ENCODE peak calls at places on chromosomes 5 and 9, in nine cellular contexts. One of them, this sample, is unnamed.

GRCh38 chr9:8268881-8269280 is 469.3 kb upstream of the DMAC1 start:
- DNase-seq in tibial nerve: no peak
- DNase-seq in spleen: no peak
- DNase-seq in HepG2: no peak
- DNase-seq in HCT116: no peak
- DNase-seq in ovary: no peak
- DNase-seq in A549: no peak
- DNase-seq in IMR-90: no peak
- DNase-seq in body of pancreas: peak
- DNase-seq in this sample: no peak

GRCh38 chr9:811101-811531 is 30.4 kb upstream of the DMRT1 start:
- DNase-seq in spleen: no peak
- DNase-seq in ovary: no peak
- DNase-seq in HCT116: no peak
- DNase-seq in IMR-90: peak
- DNase-seq in HepG2: no peak
- DNase-seq in body of pancreas: no peak
- DNase-seq in A549: peak
- DNase-seq in tibial nerve: no peak
- DNase-seq in this sample: no peak

GRCh38 chr5:100772011-100772410 is 131.1 kb downstream of the ST8SIA4 start:
- DNase-seq in spleen: no peak
- DNase-seq in HepG2: no peak
- DNase-seq in ovary: no peak
- DNase-seq in tibial nerve: no peak
- DNase-seq in HCT116: no peak
- DNase-seq in IMR-90: no peak
- DNase-seq in body of pancreas: no peak
- DNase-seq in A549: no peak
- DNase-seq in this sample: no peak

GRCh38 chr5:150368526-150368925 is 11.0 kb downstream of the TCOF1 start:
- DNase-seq in HCT116: no peak
- DNase-seq in body of pancreas: no peak
- DNase-seq in A549: no peak
- DNase-seq in HepG2: no peak
- DNase-seq in ovary: no peak
- DNase-seq in tibial nerve: no peak
- DNase-seq in spleen: no peak
- DNase-seq in IMR-90: no peak
- DNase-seq in this sample: no peak

GRCh38 chr5:150017606-150018005 is 17.1 kb downstream of the HMGXB3 start:
- DNase-seq in HCT116: no peak
- DNase-seq in body of pancreas: no peak
- DNase-seq in ovary: no peak
- DNase-seq in IMR-90: peak
- DNase-seq in A549: no peak
- DNase-seq in spleen: no peak
- DNase-seq in tibial nerve: no peak
- DNase-seq in HepG2: no peak
- DNase-seq in this sample: no peak

GRCh38 chr5:16773990-16774389 is 157.2 kb upstream of the RETREG1 start:
- DNase-seq in A549: no peak
- DNase-seq in ovary: no peak
- DNase-seq in IMR-90: peak
- DNase-seq in body of pancreas: peak
- DNase-seq in HepG2: no peak
- DNase-seq in HCT116: no peak
- DNase-seq in spleen: no peak
- DNase-seq in tibial nerve: no peak
- DNase-seq in this sample: no peak

GRCh38 chr5:11857391-11857790 is 46.9 kb downstream of the CTNND2 start:
- DNase-seq in HepG2: no peak
- DNase-seq in tibial nerve: no peak
- DNase-seq in spleen: no peak
- DNase-seq in ovary: no peak
- DNase-seq in HCT116: no peak
- DNase-seq in IMR-90: no peak
- DNase-seq in A549: no peak
- DNase-seq in body of pancreas: no peak
- DNase-seq in this sample: no peak

GRCh38 chr5:131109540-131110255 is 55.4 kb downstream of the HINT1 start:
- DNase-seq in ovary: no peak
- DNase-seq in spleen: no peak
- DNase-seq in tibial nerve: peak
- DNase-seq in IMR-90: peak
- DNase-seq in HepG2: peak
- DNase-seq in HCT116: peak
- DNase-seq in body of pancreas: peak
- DNase-seq in A549: peak
- DNase-seq in this sample: peak

GRCh38 chr5:81422671-81423070 is 28.7 kb upstream of the ACOT12 start:
- DNase-seq in HepG2: peak
- DNase-seq in ovary: no peak
- DNase-seq in A549: peak
- DNase-seq in tibial nerve: no peak
- DNase-seq in body of pancreas: no peak
- DNase-seq in spleen: no peak
- DNase-seq in IMR-90: peak
- DNase-seq in HCT116: no peak
- DNase-seq in this sample: no peak

GRCh38 chr5:109426075-109426474 is 16.3 kb upstream of the PJA2 start:
- DNase-seq in IMR-90: no peak
- DNase-seq in ovary: no peak
- DNase-seq in A549: no peak
- DNase-seq in spleen: no peak
- DNase-seq in HCT116: no peak
- DNase-seq in tibial nerve: no peak
- DNase-seq in body of pancreas: no peak
- DNase-seq in HepG2: no peak
- DNase-seq in this sample: no peak

GRCh38 chr9:104961238-104961637 is 33.3 kb upstream of the ABCA1 start:
- DNase-seq in ovary: no peak
- DNase-seq in IMR-90: peak
- DNase-seq in A549: peak
- DNase-seq in HepG2: peak
- DNase-seq in HCT116: no peak
- DNase-seq in body of pancreas: peak
- DNase-seq in tibial nerve: no peak
- DNase-seq in spleen: no peak
- DNase-seq in this sample: peak

GRCh38 chr5:107381189-107381856 is 289.4 kb downstream of the EFNA5 start:
- DNase-seq in HCT116: peak
- DNase-seq in A549: peak
- DNase-seq in spleen: no peak
- DNase-seq in ovary: no peak
- DNase-seq in HepG2: peak
- DNase-seq in tibial nerve: no peak
- DNase-seq in IMR-90: peak
- DNase-seq in body of pancreas: no peak
- DNase-seq in this sample: peak

GRCh38 chr9:84371737-84372136 is 31.2 kb upstream of the SLC28A3 start:
- DNase-seq in HepG2: peak
- DNase-seq in ovary: peak
- DNase-seq in HCT116: no peak
- DNase-seq in IMR-90: peak
- DNase-seq in A549: no peak
- DNase-seq in tibial nerve: peak
- DNase-seq in body of pancreas: peak
- DNase-seq in spleen: no peak
- DNase-seq in this sample: peak
- TF ChIP-seq POLR2A in HepG2: no peak
- TF ChIP-seq POLR2A in ovary: no peak
- TF ChIP-seq POLR2A in HCT116: no peak
- TF ChIP-seq POLR2A in IMR-90: no peak
- TF ChIP-seq POLR2A in A549: no peak
- TF ChIP-seq POLR2A in tibial nerve: no peak
- TF ChIP-seq POLR2A in body of pancreas: no peak
- TF ChIP-seq POLR2A in spleen: no peak
- TF ChIP-seq POLR2A in this sample: no peak

GRCh38 chr5:52800394-52801213 is 12.9 kb downstream of the ITGA1 start:
- DNase-seq in IMR-90: peak
- DNase-seq in body of pancreas: peak
- DNase-seq in ovary: peak
- DNase-seq in tibial nerve: peak
- DNase-seq in HCT116: no peak
- DNase-seq in HepG2: peak
- DNase-seq in A549: peak
- DNase-seq in spleen: peak
- DNase-seq in this sample: peak
- TF ChIP-seq POLR2A in IMR-90: no peak
- TF ChIP-seq POLR2A in body of pancreas: no peak
- TF ChIP-seq POLR2A in ovary: no peak
- TF ChIP-seq POLR2A in tibial nerve: no peak
- TF ChIP-seq POLR2A in HCT116: no peak
- TF ChIP-seq POLR2A in HepG2: peak
- TF ChIP-seq POLR2A in A549: peak
- TF ChIP-seq POLR2A in spleen: no peak
- TF ChIP-seq POLR2A in this sample: peak

GRCh38 chr5:146025681-146026080 is 79.7 kb downstream of the PLAC8L1 start:
- DNase-seq in HCT116: no peak
- DNase-seq in spleen: no peak
- DNase-seq in A549: no peak
- DNase-seq in body of pancreas: no peak
- DNase-seq in tibial nerve: no peak
- DNase-seq in ovary: no peak
- DNase-seq in IMR-90: no peak
- DNase-seq in HepG2: no peak
- DNase-seq in this sample: no peak

GRCh38 chr5:146026307-146027010 is 78.9 kb downstream of the PLAC8L1 start:
- DNase-seq in HepG2: no peak
- DNase-seq in HCT116: no peak
- DNase-seq in tibial nerve: no peak
- DNase-seq in spleen: no peak
- DNase-seq in body of pancreas: no peak
- DNase-seq in A549: no peak
- DNase-seq in IMR-90: no peak
- DNase-seq in ovary: no peak
- DNase-seq in this sample: no peak

GRCh38 chr5:146024034-146024433 is 81.3 kb downstream of the PLAC8L1 start:
- DNase-seq in tibial nerve: no peak
- DNase-seq in HepG2: no peak
- DNase-seq in spleen: no peak
- DNase-seq in ovary: no peak
- DNase-seq in body of pancreas: no peak
- DNase-seq in HCT116: no peak
- DNase-seq in A549: no peak
- DNase-seq in IMR-90: no peak
- DNase-seq in this sample: no peak

GRCh38 chr5:146025108-146025507 is 80.3 kb downstream of the PLAC8L1 start:
- DNase-seq in ovary: no peak
- DNase-seq in IMR-90: no peak
- DNase-seq in tibial nerve: no peak
- DNase-seq in spleen: no peak
- DNase-seq in body of pancreas: no peak
- DNase-seq in A549: no peak
- DNase-seq in HCT116: no peak
- DNase-seq in HepG2: peak
- DNase-seq in this sample: no peak

DNA sequence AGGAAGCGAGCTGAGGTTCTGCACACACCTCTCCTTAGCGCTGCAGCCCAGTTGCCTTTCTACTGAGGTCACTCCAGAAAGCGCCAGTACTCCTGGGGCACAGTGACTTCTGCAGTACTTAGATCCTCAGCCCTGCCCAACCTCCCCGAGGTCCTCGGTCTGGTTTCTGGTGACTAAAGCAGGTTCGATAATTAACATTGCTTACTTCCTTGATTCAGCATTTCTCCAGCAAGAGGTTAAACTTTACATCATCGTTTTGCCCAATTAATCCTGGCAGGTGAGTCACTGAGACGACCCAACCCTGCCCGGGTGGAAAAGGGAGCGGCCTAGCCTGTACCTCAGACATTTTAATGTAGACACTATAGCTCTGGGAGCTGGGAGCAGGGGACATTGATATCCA is 77.6 kb downstream of the PLAC8L1 start:
- DNase-seq in HCT116: peak
- DNase-seq in ovary: no peak
- DNase-seq in body of pancreas: peak
- DNase-seq in IMR-90: no peak
- DNase-seq in HepG2: no peak
- DNase-seq in A549: peak
- DNase-seq in spleen: no peak
- DNase-seq in tibial nerve: no peak
- DNase-seq in this sample: peak
- TF ChIP-seq POLR2A in HCT116: no peak
- TF ChIP-seq POLR2A in ovary: no peak
- TF ChIP-seq POLR2A in body of pancreas: no peak
- TF ChIP-seq POLR2A in IMR-90: no peak
- TF ChIP-seq POLR2A in HepG2: no peak
- TF ChIP-seq POLR2A in A549: no peak
- TF ChIP-seq POLR2A in spleen: no peak
- TF ChIP-seq POLR2A in tibial nerve: no peak
- TF ChIP-seq POLR2A in this sample: no peak

GRCh38 chr5:32103521-32103920 is 70.6 kb downstream of the GOLPH3 start:
- DNase-seq in HepG2: no peak
- DNase-seq in spleen: no peak
- DNase-seq in body of pancreas: no peak
- DNase-seq in ovary: no peak
- DNase-seq in A549: no peak
- DNase-seq in tibial nerve: no peak
- DNase-seq in IMR-90: no peak
- DNase-seq in HCT116: no peak
- DNase-seq in this sample: no peak

GRCh38 chr5:32110081-32110696 is 63.9 kb downstream of the GOLPH3 start:
- DNase-seq in A549: no peak
- DNase-seq in IMR-90: no peak
- DNase-seq in HepG2: no peak
- DNase-seq in tibial nerve: no peak
- DNase-seq in HCT116: no peak
- DNase-seq in ovary: no peak
- DNase-seq in spleen: no peak
- DNase-seq in body of pancreas: no peak
- DNase-seq in this sample: no peak

GRCh38 chr5:32107291-32107690 is 66.8 kb downstream of the GOLPH3 start:
- DNase-seq in HepG2: no peak
- DNase-seq in HCT116: no peak
- DNase-seq in ovary: no peak
- DNase-seq in IMR-90: no peak
- DNase-seq in spleen: no peak
- DNase-seq in A549: no peak
- DNase-seq in tibial nerve: no peak
- DNase-seq in body of pancreas: no peak
- DNase-seq in this sample: no peak

GRCh38 chr5:32108167-32108566 is 66.0 kb downstream of the GOLPH3 start:
- DNase-seq in spleen: no peak
- DNase-seq in A549: no peak
- DNase-seq in tibial nerve: no peak
- DNase-seq in IMR-90: no peak
- DNase-seq in HepG2: no peak
- DNase-seq in ovary: no peak
- DNase-seq in HCT116: no peak
- DNase-seq in body of pancreas: no peak
- DNase-seq in this sample: no peak

DNA sequence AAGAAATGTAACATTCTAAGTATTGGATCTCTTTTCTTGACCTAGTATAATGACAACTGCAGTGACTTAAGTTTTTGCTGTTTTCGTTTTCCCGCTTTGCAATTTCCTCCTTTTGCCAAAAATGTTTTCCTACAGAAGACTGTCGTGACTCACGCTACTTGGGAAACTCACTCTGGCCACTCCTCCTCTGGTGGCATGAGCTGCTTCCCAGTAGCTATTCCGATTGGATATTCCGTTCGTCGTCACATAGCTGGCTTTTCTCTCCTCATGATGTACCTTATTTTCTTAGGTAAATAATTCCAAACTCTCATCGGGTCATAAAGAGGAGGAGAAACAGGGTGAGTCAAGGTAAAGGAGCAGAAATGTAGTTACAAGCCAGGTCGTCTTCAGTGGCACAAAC is 64.9 kb downstream of the GOLPH3 start:
- DNase-seq in body of pancreas: no peak
- DNase-seq in A549: no peak
- DNase-seq in IMR-90: peak
- DNase-seq in ovary: no peak
- DNase-seq in spleen: no peak
- DNase-seq in HepG2: no peak
- DNase-seq in tibial nerve: no peak
- DNase-seq in HCT116: no peak
- DNase-seq in this sample: no peak
- TF ChIP-seq POLR2A in body of pancreas: no peak
- TF ChIP-seq POLR2A in A549: no peak
- TF ChIP-seq POLR2A in IMR-90: no peak
- TF ChIP-seq POLR2A in ovary: no peak
- TF ChIP-seq POLR2A in spleen: no peak
- TF ChIP-seq POLR2A in HepG2: no peak
- TF ChIP-seq POLR2A in tibial nerve: no peak
- TF ChIP-seq POLR2A in HCT116: no peak
- TF ChIP-seq POLR2A in this sample: no peak

This sample was measured in H54.